ENCODE peak calls at places on chromosomes 13 and 19, in four cellular contexts. U is IMR-90, B is ovary, L is spleen. T is an unnamed sample.

GRCh38 chr13:73235385-73235784 is 176.6 kb downstream of the KLF5 start:
- DNase-seq in L (no peak), B (no peak), U (no peak), T (no peak)

GRCh38 chr19:47447470-47448359 is 24.0 kb downstream of the SLC8A2 start:
- DNase-seq in L (no peak), B (peak), U (peak), T (no peak)

GRCh38 chr19:54551950-54552912 is 21.4 kb upstream of the LILRA2 start:
- DNase-seq in L (no peak), U (no peak), B (no peak), T (peak)

GRCh38 chr13:79011179-79011578 is 352.2 kb upstream of the OBI1 start:
- DNase-seq in B (no peak), U (no peak), L (no peak), T (no peak)

GRCh38 chr13:87810920-87811344 is 139.8 kb downstream of the SLITRK5 start:
- DNase-seq in B (no peak), U (no peak), L (peak), T (no peak)

GRCh38 chr19:37594982-37595382 is 306 bp downstream of the ZNF540 start:
- DNase-seq in L (peak), B (peak), U (peak), T (peak)

GRCh38 chr19:36067681-36068080 is 13.0 kb downstream of the WDR62 start:
- DNase-seq in L (no peak), U (no peak), B (no peak), T (no peak)

GRCh38 chr19:47663435-47663910 is 49.7 kb upstream of the EHD2 start:
- DNase-seq in U (peak), B (no peak), L (no peak), T (no peak)

GRCh38 chr19:14479309-14479984 is 4.3 kb upstream of the PTGER1 start:
- DNase-seq in L (no peak), B (no peak), U (no peak), T (no peak)

GRCh38 chr19:40620161-40620485 is 19.0 kb downstream of the LTBP4 start:
- DNase-seq in B (no peak), L (no peak), U (no peak), T (no peak)
- TF ChIP-seq POLR2A in B (no peak), L (no peak), U (no peak), T (no peak)

DNA sequence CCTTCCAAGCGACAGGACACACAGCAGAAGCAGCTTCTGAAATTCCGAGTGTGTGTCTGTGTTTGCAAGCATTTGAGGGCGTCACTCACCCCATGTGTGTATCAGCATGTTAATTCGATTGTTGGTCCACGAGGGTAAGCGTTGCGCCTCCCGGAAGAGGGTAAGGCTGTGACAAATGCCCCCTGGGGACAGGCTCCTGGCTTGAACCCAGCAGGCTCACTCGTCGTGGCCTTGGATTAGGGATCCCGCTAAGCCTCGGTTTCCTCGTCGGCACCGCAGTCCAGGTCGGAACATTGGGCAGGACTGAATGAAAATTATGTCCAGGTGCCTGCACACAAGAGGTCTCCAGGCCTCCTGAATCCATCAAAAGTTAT is 606 bp upstream of the STXBP2 start:
- DNase-seq in L (no peak), B (no peak), U (no peak), T (no peak)
- H3K4me3 ChIP-seq in L (peak), B (no peak), U (no peak), T (peak)

GRCh38 chr19:7292950-7293794 is 1.0 kb downstream of the INSR start:
- DNase-seq in U (no peak), L (peak), B (peak), T (no peak)
- TF ChIP-seq POLR2A in U (no peak), L (no peak), B (no peak), T (no peak)

DNA sequence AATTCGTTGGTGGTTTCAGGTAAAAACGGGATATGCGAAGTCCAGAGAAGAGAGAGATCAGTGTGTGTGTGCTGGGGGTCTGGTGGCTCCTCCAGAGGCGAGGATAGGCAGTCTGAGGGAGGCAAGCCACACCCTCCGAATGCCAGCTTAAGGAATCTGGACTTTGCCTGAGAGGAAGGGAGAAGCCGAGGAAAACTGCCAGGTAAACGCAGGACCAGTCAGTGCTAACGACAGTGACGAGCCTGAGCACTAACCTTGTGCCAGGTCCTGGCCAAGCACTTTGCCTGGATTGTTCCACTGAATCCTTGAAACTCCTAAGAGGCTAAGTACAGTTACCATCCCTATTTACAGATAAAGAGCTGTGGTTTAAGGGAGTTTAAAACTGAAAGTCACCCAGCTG is 15.3 kb downstream of the SMG9 start:
- DNase-seq in U (no peak), L (no peak), B (no peak), T (no peak)
- H3K4me3 ChIP-seq in U (no peak), L (no peak), B (no peak), T (no peak)

GRCh38 chr13:41457589-41458186 is 338 bp downstream of the RGCC start:
- DNase-seq in L (peak), B (no peak), U (no peak), T (no peak)
- TF ChIP-seq POLR2A in L (no peak), B (no peak), U (peak), T (peak)